ENCODE peak calls at places on chromosomes 12 and 14, in six cellular contexts. F is lower leg skin; C is H9; V is globus pallidus; S is activated T-cell treated with anti-CD3 and anti-CD28 coated beads, Interleukin-2, amount 50 U/mL, for 4 hours; N is EH. T is an unnamed sample.

GRCh38 chr14:64388533-64389243 is 535 bp downstream of the MTHFD1 start:
- DNase-seq in F (no peak), C (no peak), V (peak; percentile 3), S (no peak), N (peak; percentile 52), T (no peak)

GRCh38 chr12:111887916-111888745 is 46.1 kb downstream of the MAPKAPK5 start:
- DNase-seq in F (no peak), C (no peak), V (peak; percentile 33), S (no peak), N (no peak), T (no peak)

GRCh38 chr12:113724703-113725556 is 241.2 kb downstream of the RBM19 start:
- DNase-seq in F (no peak), C (no peak), V (no peak), S (no peak), N (no peak), T (no peak)

GRCh38 chr12:10220398-10221077 is 7.9 kb downstream of the GABARAPL1 start:
- DNase-seq in F (peak; percentile 82), C (no peak), V (peak; percentile 70), S (no peak), N (peak; percentile 35), T (no peak)

GRCh38 chr14:76346391-76347160 is 29.4 kb upstream of the ESRRB start:
- DNase-seq in F (no peak), C (no peak), V (no peak), S (no peak), N (peak; percentile 14), T (peak; percentile 35)

GRCh38 chr14:33936391-33936790 is 14.5 kb downstream of the EGLN3 start:
- DNase-seq in F (no peak), C (no peak), V (peak; percentile 42), S (no peak), N (no peak), T (no peak)

GRCh38 chr12:126312457-126312856 is 1247.2 kb downstream of the AACS start:
- DNase-seq in F (no peak), C (no peak), V (no peak), S (no peak), N (no peak), T (no peak)

GRCh38 chr14:100604709-100605108 is 17.5 kb upstream of the BEGAIN start:
- DNase-seq in F (no peak), C (no peak), V (no peak), S (no peak), N (no peak), T (no peak)

GRCh38 chr12:105921055-105921454 is 217.7 kb downstream of the NUAK1 start:
- DNase-seq in F (no peak), C (no peak), V (no peak), S (no peak), N (no peak), T (no peak)

GRCh38 chr12:95859344-95859816 is 628 bp downstream of the SNRPF start:
- DNase-seq in F (no peak), C (no peak), V (no peak), S (no peak), N (peak; percentile 47), T (no peak)

T was measured in NCI-H510A.